ENCODE peak calls at places on chromosomes 3 and 15, in ten cellular contexts. One of them, this sample, is unnamed.

GRCh38 chr3:131109156-131109555 is 82.5 kb downstream of the NEK11 start:
- DNase-seq in progenitor cell of endocrine pancreas: no peak
- DNase-seq in fibroblast of mammary gland: no peak
- DNase-seq in CD8-positive, alpha-beta memory T cell: no peak
- DNase-seq in putamen: no peak
- DNase-seq in osteoblast: no peak
- DNase-seq in small intestine: no peak
- DNase-seq in stimulated activated CD8-positive, alpha-beta memory T cell treated with anti-CD3 and anti-CD28 coated beads, Interleukin-4, amount 100 ng/mL, for 4 hours: no peak
- DNase-seq in mucosa of gallbladder: no peak
- DNase-seq in neural progenitor cell: no peak
- DNase-seq in this sample: no peak

GRCh38 chr15:51869074-51869425 is 39.6 kb downstream of the TMOD3 start:
- DNase-seq in mucosa of gallbladder: peak; percentile 69
- DNase-seq in putamen: no peak
- DNase-seq in small intestine: peak; percentile 87
- DNase-seq in fibroblast of mammary gland: peak; percentile 80
- DNase-seq in neural progenitor cell: no peak
- DNase-seq in stimulated activated CD8-positive, alpha-beta memory T cell treated with anti-CD3 and anti-CD28 coated beads, Interleukin-4, amount 100 ng/mL, for 4 hours: no peak
- DNase-seq in CD8-positive, alpha-beta memory T cell: no peak
- DNase-seq in osteoblast: no peak
- DNase-seq in progenitor cell of endocrine pancreas: no peak
- DNase-seq in this sample: no peak

GRCh38 chr15:31338879-31339557 is 12.4 kb downstream of the KLF13 start:
- DNase-seq in mucosa of gallbladder: peak; percentile 71
- DNase-seq in CD8-positive, alpha-beta memory T cell: peak; percentile 40
- DNase-seq in osteoblast: peak; percentile 97
- DNase-seq in putamen: peak; percentile 47
- DNase-seq in neural progenitor cell: no peak
- DNase-seq in stimulated activated CD8-positive, alpha-beta memory T cell treated with anti-CD3 and anti-CD28 coated beads, Interleukin-4, amount 100 ng/mL, for 4 hours: no peak
- DNase-seq in small intestine: no peak
- DNase-seq in progenitor cell of endocrine pancreas: no peak
- DNase-seq in fibroblast of mammary gland: peak; percentile 85
- DNase-seq in this sample: no peak

GRCh38 chr3:138947303-138948121 is 495 bp downstream of the FOXL2NB start:
- DNase-seq in fibroblast of mammary gland: no peak
- DNase-seq in mucosa of gallbladder: no peak
- DNase-seq in progenitor cell of endocrine pancreas: no peak
- DNase-seq in neural progenitor cell: peak; percentile 51
- DNase-seq in stimulated activated CD8-positive, alpha-beta memory T cell treated with anti-CD3 and anti-CD28 coated beads, Interleukin-4, amount 100 ng/mL, for 4 hours: no peak
- DNase-seq in osteoblast: no peak
- DNase-seq in CD8-positive, alpha-beta memory T cell: no peak
- DNase-seq in small intestine: no peak
- DNase-seq in putamen: no peak
- DNase-seq in this sample: no peak

GRCh38 chr3:126394977-126395321 is 240 bp downstream of the CFAP100 start:
- DNase-seq in mucosa of gallbladder: no peak
- DNase-seq in stimulated activated CD8-positive, alpha-beta memory T cell treated with anti-CD3 and anti-CD28 coated beads, Interleukin-4, amount 100 ng/mL, for 4 hours: no peak
- DNase-seq in neural progenitor cell: no peak
- DNase-seq in fibroblast of mammary gland: no peak
- DNase-seq in progenitor cell of endocrine pancreas: no peak
- DNase-seq in putamen: no peak
- DNase-seq in CD8-positive, alpha-beta memory T cell: no peak
- DNase-seq in small intestine: no peak
- DNase-seq in osteoblast: no peak
- DNase-seq in this sample: no peak

GRCh38 chr3:39752019-39752637 is 57.3 kb upstream of the MYRIP start:
- DNase-seq in CD8-positive, alpha-beta memory T cell: no peak
- DNase-seq in fibroblast of mammary gland: no peak
- DNase-seq in small intestine: no peak
- DNase-seq in osteoblast: no peak
- DNase-seq in progenitor cell of endocrine pancreas: no peak
- DNase-seq in putamen: no peak
- DNase-seq in stimulated activated CD8-positive, alpha-beta memory T cell treated with anti-CD3 and anti-CD28 coated beads, Interleukin-4, amount 100 ng/mL, for 4 hours: no peak
- DNase-seq in neural progenitor cell: no peak
- DNase-seq in mucosa of gallbladder: no peak
- DNase-seq in this sample: no peak

GRCh38 chr3:115667175-115668065 is 44.1 kb downstream of the GAP43 start:
- DNase-seq in stimulated activated CD8-positive, alpha-beta memory T cell treated with anti-CD3 and anti-CD28 coated beads, Interleukin-4, amount 100 ng/mL, for 4 hours: no peak
- DNase-seq in neural progenitor cell: peak; percentile 25
- DNase-seq in osteoblast: peak; percentile 83
- DNase-seq in mucosa of gallbladder: no peak
- DNase-seq in putamen: no peak
- DNase-seq in CD8-positive, alpha-beta memory T cell: no peak
- DNase-seq in fibroblast of mammary gland: peak; percentile 83
- DNase-seq in progenitor cell of endocrine pancreas: no peak
- DNase-seq in small intestine: no peak
- DNase-seq in this sample: no peak

GRCh38 chr3:111589303-111590095 is 5.6 kb downstream of the ZBED2 start:
- DNase-seq in progenitor cell of endocrine pancreas: no peak
- DNase-seq in putamen: no peak
- DNase-seq in mucosa of gallbladder: no peak
- DNase-seq in osteoblast: no peak
- DNase-seq in fibroblast of mammary gland: no peak
- DNase-seq in stimulated activated CD8-positive, alpha-beta memory T cell treated with anti-CD3 and anti-CD28 coated beads, Interleukin-4, amount 100 ng/mL, for 4 hours: no peak
- DNase-seq in neural progenitor cell: no peak
- DNase-seq in CD8-positive, alpha-beta memory T cell: no peak
- DNase-seq in small intestine: no peak
- DNase-seq in this sample: no peak

GRCh38 chr15:44882499-44882968 is 74.0 kb upstream of the TERB2 start:
- DNase-seq in small intestine: no peak
- DNase-seq in neural progenitor cell: no peak
- DNase-seq in stimulated activated CD8-positive, alpha-beta memory T cell treated with anti-CD3 and anti-CD28 coated beads, Interleukin-4, amount 100 ng/mL, for 4 hours: no peak
- DNase-seq in progenitor cell of endocrine pancreas: no peak
- DNase-seq in osteoblast: no peak
- DNase-seq in fibroblast of mammary gland: no peak
- DNase-seq in mucosa of gallbladder: no peak
- DNase-seq in putamen: no peak
- DNase-seq in CD8-positive, alpha-beta memory T cell: no peak
- DNase-seq in this sample: no peak

GRCh38 chr15:69224383-69224782 is 63.9 kb downstream of the GLCE start:
- DNase-seq in putamen: no peak
- DNase-seq in osteoblast: peak; percentile 2
- DNase-seq in progenitor cell of endocrine pancreas: no peak
- DNase-seq in CD8-positive, alpha-beta memory T cell: no peak
- DNase-seq in mucosa of gallbladder: peak; percentile 86
- DNase-seq in stimulated activated CD8-positive, alpha-beta memory T cell treated with anti-CD3 and anti-CD28 coated beads, Interleukin-4, amount 100 ng/mL, for 4 hours: no peak
- DNase-seq in small intestine: peak; percentile 98
- DNase-seq in fibroblast of mammary gland: peak; percentile 0
- DNase-seq in neural progenitor cell: peak; percentile 8
- DNase-seq in this sample: no peak

GRCh38 chr15:29919380-29919881 is 97.2 kb upstream of the TJP1 start:
- DNase-seq in fibroblast of mammary gland: no peak
- DNase-seq in neural progenitor cell: no peak
- DNase-seq in mucosa of gallbladder: no peak
- DNase-seq in progenitor cell of endocrine pancreas: no peak
- DNase-seq in stimulated activated CD8-positive, alpha-beta memory T cell treated with anti-CD3 and anti-CD28 coated beads, Interleukin-4, amount 100 ng/mL, for 4 hours: no peak
- DNase-seq in putamen: no peak
- DNase-seq in osteoblast: no peak
- DNase-seq in CD8-positive, alpha-beta memory T cell: no peak
- DNase-seq in small intestine: no peak
- DNase-seq in this sample: no peak

GRCh38 chr3:195173696-195174095 is 97.3 kb downstream of the XXYLT1 start:
- DNase-seq in stimulated activated CD8-positive, alpha-beta memory T cell treated with anti-CD3 and anti-CD28 coated beads, Interleukin-4, amount 100 ng/mL, for 4 hours: no peak
- DNase-seq in mucosa of gallbladder: no peak
- DNase-seq in CD8-positive, alpha-beta memory T cell: no peak
- DNase-seq in progenitor cell of endocrine pancreas: no peak
- DNase-seq in osteoblast: no peak
- DNase-seq in putamen: no peak
- DNase-seq in fibroblast of mammary gland: no peak
- DNase-seq in small intestine: no peak
- DNase-seq in neural progenitor cell: no peak
- DNase-seq in this sample: no peak

GRCh38 chr3:156460206-156460609 is 94.7 kb downstream of the SSR3 start:
- DNase-seq in osteoblast: no peak
- DNase-seq in mucosa of gallbladder: no peak
- DNase-seq in stimulated activated CD8-positive, alpha-beta memory T cell treated with anti-CD3 and anti-CD28 coated beads, Interleukin-4, amount 100 ng/mL, for 4 hours: no peak
- DNase-seq in neural progenitor cell: no peak
- DNase-seq in fibroblast of mammary gland: no peak
- DNase-seq in progenitor cell of endocrine pancreas: no peak
- DNase-seq in small intestine: no peak
- DNase-seq in putamen: no peak
- DNase-seq in CD8-positive, alpha-beta memory T cell: no peak
- DNase-seq in this sample: no peak

GRCh38 chr3:95168526-95168925 is 1105.7 kb downstream of the NSUN3 start:
- DNase-seq in osteoblast: no peak
- DNase-seq in CD8-positive, alpha-beta memory T cell: no peak
- DNase-seq in stimulated activated CD8-positive, alpha-beta memory T cell treated with anti-CD3 and anti-CD28 coated beads, Interleukin-4, amount 100 ng/mL, for 4 hours: no peak
- DNase-seq in small intestine: no peak
- DNase-seq in progenitor cell of endocrine pancreas: no peak
- DNase-seq in fibroblast of mammary gland: no peak
- DNase-seq in putamen: no peak
- DNase-seq in neural progenitor cell: no peak
- DNase-seq in mucosa of gallbladder: no peak
- DNase-seq in this sample: no peak

GRCh38 chr15:90706394-90707327 is 10.5 kb upstream of the BLM start:
- DNase-seq in stimulated activated CD8-positive, alpha-beta memory T cell treated with anti-CD3 and anti-CD28 coated beads, Interleukin-4, amount 100 ng/mL, for 4 hours: no peak
- DNase-seq in osteoblast: peak; percentile 43
- DNase-seq in fibroblast of mammary gland: no peak
- DNase-seq in small intestine: no peak
- DNase-seq in CD8-positive, alpha-beta memory T cell: no peak
- DNase-seq in neural progenitor cell: no peak
- DNase-seq in mucosa of gallbladder: no peak
- DNase-seq in progenitor cell of endocrine pancreas: no peak
- DNase-seq in putamen: no peak
- DNase-seq in this sample: no peak

GRCh38 chr3:40287248-40287647 is 22.3 kb upstream of the EIF1B start:
- DNase-seq in progenitor cell of endocrine pancreas: no peak
- DNase-seq in CD8-positive, alpha-beta memory T cell: no peak
- DNase-seq in mucosa of gallbladder: no peak
- DNase-seq in stimulated activated CD8-positive, alpha-beta memory T cell treated with anti-CD3 and anti-CD28 coated beads, Interleukin-4, amount 100 ng/mL, for 4 hours: no peak
- DNase-seq in osteoblast: no peak
- DNase-seq in putamen: no peak
- DNase-seq in neural progenitor cell: no peak
- DNase-seq in fibroblast of mammary gland: no peak
- DNase-seq in small intestine: no peak
- DNase-seq in this sample: no peak

GRCh38 chr15:91116379-91117067 is 16.5 kb downstream of the SV2B start:
- DNase-seq in fibroblast of mammary gland: no peak
- DNase-seq in progenitor cell of endocrine pancreas: no peak
- DNase-seq in putamen: no peak
- DNase-seq in stimulated activated CD8-positive, alpha-beta memory T cell treated with anti-CD3 and anti-CD28 coated beads, Interleukin-4, amount 100 ng/mL, for 4 hours: no peak
- DNase-seq in neural progenitor cell: no peak
- DNase-seq in osteoblast: no peak
- DNase-seq in small intestine: no peak
- DNase-seq in mucosa of gallbladder: no peak
- DNase-seq in CD8-positive, alpha-beta memory T cell: no peak
- DNase-seq in this sample: no peak

GRCh38 chr3:134694445-134694844 is 43.6 kb upstream of the KY start:
- DNase-seq in small intestine: no peak
- DNase-seq in CD8-positive, alpha-beta memory T cell: no peak
- DNase-seq in fibroblast of mammary gland: no peak
- DNase-seq in osteoblast: peak; percentile 36
- DNase-seq in neural progenitor cell: peak; percentile 73
- DNase-seq in putamen: no peak
- DNase-seq in stimulated activated CD8-positive, alpha-beta memory T cell treated with anti-CD3 and anti-CD28 coated beads, Interleukin-4, amount 100 ng/mL, for 4 hours: no peak
- DNase-seq in progenitor cell of endocrine pancreas: no peak
- DNase-seq in mucosa of gallbladder: no peak
- DNase-seq in this sample: no peak

GRCh38 chr15:68464451-68465090 is 32.6 kb upstream of the ITGA11 start:
- DNase-seq in progenitor cell of endocrine pancreas: no peak
- DNase-seq in fibroblast of mammary gland: peak; percentile 82
- DNase-seq in osteoblast: peak; percentile 88
- DNase-seq in stimulated activated CD8-positive, alpha-beta memory T cell treated with anti-CD3 and anti-CD28 coated beads, Interleukin-4, amount 100 ng/mL, for 4 hours: no peak
- DNase-seq in small intestine: no peak
- DNase-seq in CD8-positive, alpha-beta memory T cell: no peak
- DNase-seq in putamen: no peak
- DNase-seq in neural progenitor cell: no peak
- DNase-seq in mucosa of gallbladder: no peak
- DNase-seq in this sample: no peak

This sample was measured in stimulated activated naive CD4-positive, alpha-beta T cell.